ENCODE peak calls at places on chromosome 18, in four cellular contexts. S is HepG2, D is SK-N-SH, T is K562. I is an unnamed sample.

GRCh38 chr18:24488824-24489493 is 28.5 kb downstream of the HRH4 start:
- DNase-seq in D (peak), S (peak), T (peak), I (peak)

GRCh38 chr18:11574545-11574944 is 34.9 kb upstream of the SLC35G4 start:
- DNase-seq in T (no peak), S (no peak), D (no peak), I (no peak)

GRCh38 chr18:41311571-41312240 is 643.3 kb upstream of the PIK3C3 start:
- DNase-seq in T (no peak), S (no peak), D (no peak), I (no peak)

GRCh38 chr18:54777989-54778388 is 50.3 kb upstream of the RAB27B start:
- DNase-seq in S (no peak), D (no peak), T (no peak), I (no peak)

GRCh38 chr18:4549164-4549920 is 94.2 kb upstream of the DLGAP1 start:
- DNase-seq in T (no peak), S (no peak), D (no peak), I (no peak)

GRCh38 chr18:5967007-5967406 is 71.7 kb upstream of the TMEM200C start:
- DNase-seq in S (no peak), T (no peak), D (no peak), I (no peak)

GRCh38 chr18:69680128-69680527 is 267.5 kb downstream of the CD226 start:
- DNase-seq in D (no peak), T (no peak), S (no peak), I (no peak)

GRCh38 chr18:63421514-63421913 is 762 bp downstream of the VPS4B start:
- DNase-seq in S (no peak), T (no peak), D (no peak), I (no peak)

GRCh38 chr18:6943143-6943542 is 174.5 kb downstream of the LAMA1 start:
- DNase-seq in S (no peak), T (no peak), D (no peak), I (no peak)

GRCh38 chr18:60809937-60810336 is 437.4 kb upstream of the MC4R start:
- DNase-seq in D (no peak), T (no peak), S (no peak), I (no peak)

GRCh38 chr18:51907687-51908597 is 432.1 kb upstream of the DCC start:
- DNase-seq in D (no peak), T (no peak), S (peak), I (no peak)

GRCh38 chr18:60389314-60389713 is 16.7 kb upstream of the MC4R start:
- DNase-seq in S (no peak), T (no peak), D (no peak), I (no peak)

GRCh38 chr18:27769152-27769551 is 407.8 kb downstream of the CDH2 start:
- DNase-seq in D (no peak), S (no peak), T (no peak), I (no peak)

GRCh38 chr18:3852321-3852720 is 402.3 kb downstream of the TGIF1 start:
- DNase-seq in S (no peak), D (no peak), T (no peak), I (no peak)

GRCh38 chr18:36284671-36285295 is 12.7 kb upstream of the FHOD3 start:
- DNase-seq in T (peak), S (peak), D (peak), I (peak)

GRCh38 chr18:35941299-35941698 is 31.2 kb upstream of the RMP24 start:
- DNase-seq in S (no peak), T (no peak), D (no peak), I (no peak)

GRCh38 chr18:22670914-22671313 is 253.2 kb upstream of the CTAGE1 start:
- DNase-seq in D (no peak), S (no peak), T (no peak), I (peak)

GRCh38 chr18:31261792-31262582 is 56.0 kb upstream of the DSG1 start:
- DNase-seq in D (no peak), T (no peak), S (peak), I (no peak)

GRCh38 chr18:31268985-31269406 is 49.0 kb upstream of the DSG1 start:
- DNase-seq in D (no peak), T (no peak), S (no peak), I (peak)

GRCh38 chr18:31270578-31270977 is 47.4 kb upstream of the DSG1 start:
- DNase-seq in D (no peak), S (no peak), T (no peak), I (no peak)

GRCh38 chr18:31269508-31270074 is 48.4 kb upstream of the DSG1 start:
- DNase-seq in T (no peak), D (no peak), S (no peak), I (no peak)

GRCh38 chr18:31267823-31268481 is 50.0 kb upstream of the DSG1 start:
- DNase-seq in D (no peak), T (no peak), S (no peak), I (peak)
- TF ChIP-seq RFX5 in D (no peak), T (no peak), S (no peak), I (no peak)

GRCh38 chr18:50711401-50711800 is 108.4 kb downstream of the MRO start:
- DNase-seq in D (no peak), S (no peak), T (no peak), I (no peak)
- TF ChIP-seq NFIC in D (no peak), S (no peak), T (no peak), I (no peak)

DNA sequence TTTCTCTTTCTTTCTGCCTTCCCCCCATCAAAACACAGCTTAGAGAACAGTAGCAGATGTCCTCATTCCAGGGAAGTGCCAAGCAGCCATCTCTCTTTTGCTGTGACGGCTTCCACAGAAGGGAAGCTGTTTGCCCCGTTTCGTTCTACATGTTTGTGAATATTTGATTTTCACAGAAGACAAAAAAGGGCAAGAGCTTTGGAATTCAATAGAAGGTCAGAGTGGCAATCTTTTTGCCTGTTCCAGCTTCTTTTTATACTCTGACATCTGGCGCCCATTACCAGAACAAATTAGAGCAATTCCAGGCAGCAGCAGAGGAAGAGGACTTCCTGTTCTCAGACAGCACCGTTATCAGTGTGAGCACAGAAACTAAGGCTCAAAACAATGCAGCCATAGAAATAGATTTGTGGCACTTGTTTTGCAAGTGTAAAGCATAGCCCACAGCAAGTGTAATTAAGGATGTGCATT is 79.0 kb upstream of the CDH19 start:
- DNase-seq in T (no peak), D (peak), S (no peak), I (no peak)
- TF ChIP-seq RFX5 in T (no peak), D (no peak), S (no peak), I (no peak)

DNA sequence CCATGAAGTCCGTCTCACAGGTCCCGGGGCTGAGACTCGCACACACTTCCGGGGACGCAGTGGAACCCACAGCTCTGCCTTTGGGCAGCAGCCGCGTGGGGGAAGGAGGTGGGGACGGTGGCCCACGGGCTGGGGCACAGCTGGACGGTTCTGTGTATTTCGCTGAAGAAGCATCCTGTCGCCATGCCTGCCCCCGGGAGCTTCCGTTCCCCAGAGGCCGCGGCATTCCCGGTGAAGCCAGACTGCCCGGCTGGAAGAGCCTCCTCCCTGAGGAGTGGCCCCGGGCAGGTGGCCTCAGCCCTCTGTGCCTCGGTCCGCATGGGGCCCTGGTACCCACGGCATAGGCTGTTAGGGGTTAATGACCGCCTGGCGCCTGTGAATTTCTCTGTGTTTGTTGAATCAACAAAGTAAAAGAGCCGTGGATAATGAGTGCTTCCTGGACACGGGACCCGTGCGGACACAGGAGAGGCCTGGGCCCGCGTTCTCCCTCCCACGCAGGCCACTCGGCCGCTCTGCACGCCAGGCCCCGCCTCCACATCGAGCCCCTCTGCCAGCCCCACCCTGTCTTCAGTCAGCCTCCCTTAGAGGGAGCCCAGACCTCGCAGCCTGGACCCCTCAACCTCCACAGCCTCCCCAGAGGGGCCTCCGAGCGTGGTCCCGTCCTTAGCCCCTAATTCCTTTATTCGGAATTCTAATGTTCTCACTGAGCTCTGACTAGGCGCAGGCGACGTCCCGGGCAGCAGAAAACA is 51.0 kb downstream of the KCNG2 start:
- DNase-seq in S (no peak), T (no peak), D (peak), I (no peak)
- TF ChIP-seq NFIC in S (no peak), T (no peak), D (no peak), I (no peak)

GRCh38 chr18:13813271-13813849 is 10.6 kb upstream of the MC5R start:
- DNase-seq in T (peak), D (peak), S (peak), I (no peak)
- TF ChIP-seq RFX5 in T (no peak), D (no peak), S (no peak), I (no peak)

GRCh38 chr18:8607776-8608682 is 1.2 kb upstream of the RAB12 start:
- DNase-seq in D (no peak), S (peak), T (no peak), I (peak)
- TF ChIP-seq NFIC in D (no peak), S (no peak), T (no peak), I (peak)

GRCh38 chr18:58661423-58661822 is 9.8 kb upstream of the MALT1 start:
- DNase-seq in D (no peak), S (no peak), T (no peak), I (no peak)

GRCh38 chr18:58662118-58662517 is 9.1 kb upstream of the MALT1 start:
- DNase-seq in D (no peak), T (no peak), S (no peak), I (peak)

GRCh38 chr18:58659691-58660090 is 11.6 kb upstream of the MALT1 start:
- DNase-seq in D (no peak), T (no peak), S (no peak), I (no peak)

GRCh38 chr18:58657494-58657893 is 13.8 kb upstream of the MALT1 start:
- DNase-seq in D (no peak), T (no peak), S (no peak), I (no peak)

DNA sequence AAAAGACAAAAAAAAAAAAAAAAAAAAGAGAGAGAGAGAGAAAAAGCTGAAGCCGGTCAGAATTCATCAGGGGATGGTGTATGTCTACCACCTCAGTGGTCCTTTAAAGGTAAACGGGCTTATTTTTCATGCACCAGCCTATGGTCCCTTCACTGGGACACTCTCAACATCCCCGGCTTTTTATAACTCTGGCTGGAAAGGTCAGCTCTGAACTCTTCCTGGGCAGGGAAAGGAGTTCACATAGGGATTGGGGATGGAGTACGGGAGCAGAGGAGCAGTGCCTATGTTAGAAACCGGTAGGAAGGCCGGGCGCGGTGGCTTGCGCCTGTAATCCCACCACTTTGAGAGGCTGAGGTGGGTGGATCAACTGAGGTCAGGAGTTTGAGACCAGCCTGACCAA is 10.3 kb upstream of the MALT1 start:
- DNase-seq in T (no peak), S (no peak), D (no peak), I (no peak)
- TF ChIP-seq RFX5 in T (no peak), S (no peak), D (no peak), I (no peak)

GRCh38 chr18:45980229-45980628 is 13.1 kb upstream of the EPG5 start:
- DNase-seq in D (no peak), T (no peak), S (no peak), I (no peak)
- TF ChIP-seq NFIC in D (no peak), T (no peak), S (no peak), I (no peak)

I was measured in GM12878.